ENCODE peak calls at places on chromosome 22, in seven cellular contexts. W is ovary, C is right lobe of liver, G is endothelial cell of umbilical vein, V is A549, O is uterus, D is H1. X is an unnamed sample.

GRCh38 chr22:42397332-42398246 is 34.6 kb downstream of the NFAM1 start:
- DNase-seq in W (no peak), C (no peak), G (peak; percentile 24), V (no peak), O (no peak), D (no peak), X (no peak)

GRCh38 chr22:49738006-49738405 is 89.7 kb downstream of the BRD1 start:
- DNase-seq in W (no peak), C (no peak), G (no peak), V (no peak), O (no peak), D (no peak), X (no peak)

GRCh38 chr22:17867160-17867785 is 93.0 kb upstream of the BID start:
- DNase-seq in W (peak; percentile 51), C (no peak), G (no peak), V (no peak), O (peak; percentile 66), D (no peak), X (no peak)

GRCh38 chr22:27419473-27419872 is 382.1 kb downstream of the MN1 start:
- DNase-seq in W (no peak), C (no peak), G (peak; percentile 88), V (no peak), O (no peak), D (no peak), X (no peak)

GRCh38 chr22:39546064-39546365 is 13.5 kb upstream of the RPS19BP1 start:
- DNase-seq in W (no peak), C (no peak), G (no peak), V (no peak), O (no peak), D (no peak), X (no peak)

GRCh38 chr22:21942407-21942895 is 10.2 kb downstream of the PPM1F start:
- DNase-seq in W (peak; percentile 55), C (peak; percentile 76), G (peak; percentile 97), V (peak; percentile 49), O (peak; percentile 87), D (no peak), X (no peak)

GRCh38 chr22:48440176-48440575 is 1387.5 kb downstream of the BRD1 start:
- DNase-seq in W (no peak), C (no peak), G (no peak), V (no peak), O (no peak), D (no peak), X (no peak)

GRCh38 chr22:48261706-48262105 is 1499.3 kb downstream of the TBC1D22A start:
- DNase-seq in W (no peak), C (no peak), G (no peak), V (peak; percentile 37), O (no peak), D (no peak), X (no peak)

GRCh38 chr22:36724836-36725235 is 21.3 kb upstream of the CACNG2 start:
- DNase-seq in W (no peak), C (no peak), G (no peak), V (no peak), O (no peak), D (no peak), X (no peak)

GRCh38 chr22:21865041-21865440 is 2.4 kb downstream of the MAPK1 start:
- DNase-seq in W (peak; percentile 40), C (no peak), G (peak; percentile 67), V (no peak), O (peak; percentile 49), D (no peak), X (no peak)

GRCh38 chr22:34105461-34106062 is 185.3 kb upstream of the LARGE1 start:
- DNase-seq in W (peak; percentile 44), C (peak; percentile 70), G (no peak), V (peak; percentile 26), O (peak; percentile 31), D (peak; percentile 91), X (no peak)

GRCh38 chr22:50530280-50530856 is 556 bp upstream of the TYMP start:
- DNase-seq in W (peak; percentile 61), C (peak; percentile 97), G (no peak), V (peak; percentile 89), O (peak; percentile 74), D (peak; percentile 75), X (no peak)

GRCh38 chr22:50562523-50563409 is at the start of gene SYCE3:
- DNase-seq in W (peak; percentile 97), C (peak; percentile 99), G (peak; percentile 73), V (peak; percentile 91), O (peak; percentile 95), D (peak; percentile 100), X (peak; percentile 84)

GRCh38 chr22:21450858-21451331 is 16.3 kb upstream of the TMEM191C start:
- DNase-seq in W (no peak), C (peak; percentile 37), G (no peak), V (no peak), O (no peak), D (no peak), X (no peak)

GRCh38 chr22:27331526-27332281 is 469.9 kb downstream of the MN1 start:
- DNase-seq in W (peak; percentile 76), C (peak; percentile 48), G (peak; percentile 62), V (peak; percentile 66), O (no peak), D (peak; percentile 73), X (no peak)

GRCh38 chr22:22043296-22044078 is 60.9 kb upstream of the TOP3B start:
- DNase-seq in W (no peak), C (no peak), G (no peak), V (no peak), O (no peak), D (no peak), X (no peak)

GRCh38 chr22:21628386-21629261 is 1.2 kb downstream of the YDJC start:
- DNase-seq in W (peak; percentile 57), C (no peak), G (no peak), V (no peak), O (no peak), D (no peak), X (no peak)

GRCh38 chr22:19578180-19579004 is 54.2 kb upstream of the CLDN5 start:
- DNase-seq in W (no peak), C (no peak), G (no peak), V (no peak), O (no peak), D (no peak), X (no peak)

GRCh38 chr22:36493690-36494110 is 12.3 kb upstream of the TXN2 start:
- DNase-seq in W (no peak), C (no peak), G (no peak), V (no peak), O (no peak), D (no peak), X (no peak)

GRCh38 chr22:49925525-49926128 is 7.2 kb downstream of the CRELD2 start:
- DNase-seq in W (no peak), C (no peak), G (no peak), V (no peak), O (no peak), D (no peak), X (no peak)

GRCh38 chr22:39481595-39481994 is 20.5 kb upstream of the MIEF1 start:
- DNase-seq in W (no peak), C (no peak), G (no peak), V (no peak), O (no peak), D (no peak), X (no peak)

GRCh38 chr22:49180683-49181024 is 647.0 kb downstream of the BRD1 start:
- DNase-seq in W (no peak), C (peak; percentile 78), G (no peak), V (no peak), O (no peak), D (no peak), X (no peak)

DNA sequence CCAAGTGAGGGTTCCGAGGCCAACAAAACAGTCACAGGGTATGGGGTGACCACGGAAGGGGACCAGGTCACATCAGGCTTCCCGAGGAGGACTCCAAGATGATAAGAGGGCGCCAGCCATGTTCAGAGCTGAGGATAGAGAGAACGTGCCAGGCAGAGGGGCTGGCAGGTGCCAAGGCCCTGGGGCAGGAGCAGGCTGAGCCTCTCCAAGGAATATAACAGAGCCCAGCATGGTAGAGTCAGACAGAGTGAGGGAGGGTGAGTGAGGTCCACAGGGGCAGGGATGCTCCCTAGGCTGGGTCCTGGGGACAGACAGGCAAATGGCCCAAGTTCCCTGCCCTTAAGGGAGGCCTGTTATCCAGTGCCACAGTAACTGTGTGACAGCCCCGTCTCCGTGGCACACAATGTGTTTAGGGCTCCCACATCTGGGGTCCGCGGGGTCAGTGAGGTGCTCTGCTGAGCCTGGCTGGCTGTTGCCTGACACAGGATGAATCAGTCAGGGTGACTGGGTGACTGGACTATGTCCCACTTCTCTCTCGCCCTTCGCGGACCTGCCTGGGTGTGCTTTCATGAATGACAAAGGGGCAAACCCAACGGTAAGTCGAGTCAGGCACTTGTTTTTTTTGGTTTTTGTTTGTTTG is 105.3 kb downstream of the MPPED1 start:
- DNase-seq in W (no peak), C (no peak), G (no peak), V (no peak), O (no peak), D (no peak), X (no peak)
- H3K4me3 ChIP-seq in W (no peak overlapping the region), C (no peak overlapping the region), G (no peak overlapping the region), V (no peak overlapping the region), O (no peak overlapping the region), D (no peak overlapping the region), X (no peak overlapping the region)

GRCh38 chr22:25327018-25327755 is 107.7 kb downstream of the CRYBB2 start:
- DNase-seq in W (no peak), C (no peak), G (no peak), V (no peak), O (no peak), D (no peak), X (no peak)
- TF ChIP-seq CTCF in W (no peak), C (no peak), G (no peak), V (no peak), O (no peak), D (no peak), X (no peak)

DNA sequence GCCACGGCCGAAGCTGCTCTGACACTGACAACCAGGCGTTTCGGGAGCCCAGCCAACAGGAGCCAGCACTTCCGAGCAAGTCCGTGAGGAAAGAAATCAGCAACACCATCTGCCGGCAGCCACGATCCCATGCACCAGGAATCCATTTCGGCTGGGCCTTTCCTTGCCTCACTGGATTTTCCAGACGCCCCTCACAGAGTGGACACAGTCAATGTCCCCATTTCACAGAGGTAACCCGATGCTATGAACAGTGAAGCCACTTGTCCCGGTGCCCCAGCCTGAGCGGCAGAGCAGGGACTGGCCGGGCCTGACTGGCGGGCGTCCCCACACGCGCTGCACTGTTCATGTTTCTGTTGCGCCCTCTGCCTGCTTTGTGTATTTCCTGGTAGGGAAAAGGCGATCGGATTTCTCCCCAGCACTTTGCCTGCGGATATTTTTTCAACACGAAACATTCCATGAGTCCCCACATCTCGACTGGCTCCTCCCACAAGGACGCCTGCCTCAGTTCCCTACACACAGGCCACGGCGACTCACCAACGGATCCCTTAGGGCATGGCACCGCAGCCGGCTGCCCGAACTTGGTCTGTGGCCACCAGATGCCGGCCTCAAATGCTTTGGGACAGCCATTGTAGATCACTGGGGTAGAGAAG is 55.3 kb downstream of the TRMU start:
- DNase-seq in W (peak; percentile 68), C (peak; percentile 85), G (peak; percentile 17), V (no peak), O (no peak), D (no peak), X (no peak)
- TF ChIP-seq POLR2A in W (no peak), C (no peak), G (no peak), V (no peak), O (no peak), D (no peak), X (no peak)

DNA sequence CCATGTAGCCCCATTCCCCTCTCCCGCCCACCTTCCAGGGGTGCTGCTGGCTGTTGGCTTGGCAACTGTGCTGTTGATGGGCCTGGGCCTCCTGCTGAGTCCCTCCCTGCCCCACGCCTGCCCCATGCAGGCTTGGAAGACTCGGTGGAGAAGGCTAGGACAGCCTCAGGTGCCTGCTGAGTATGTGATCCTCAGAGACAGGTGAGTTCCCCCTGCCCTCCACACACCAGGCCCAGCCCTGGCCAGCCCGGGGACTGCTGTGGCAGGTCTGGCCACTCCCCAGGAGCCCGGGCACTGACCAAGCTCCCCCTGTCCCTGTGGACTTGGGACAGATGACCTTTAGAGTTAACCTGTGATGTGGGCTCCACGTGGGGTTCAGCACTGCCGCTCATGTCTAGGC is 20.7 kb upstream of the XKR3 start:
- DNase-seq in W (no peak), C (no peak), G (no peak), V (no peak), O (no peak), D (no peak), X (no peak)
- H3K4me3 ChIP-seq in W (no peak overlapping the region), C (no peak overlapping the region), G (no peak overlapping the region), V (no peak overlapping the region), O (no peak overlapping the region), D (no peak overlapping the region), X (no peak overlapping the region)